ENCODE peak calls at places on chromosomes 7 and 10, in eight cellular contexts. W is NB4, P is SK-N-SH, V is HCT116, D is GM12878, L is A549, C is H1, Y is HepG2. K is an unnamed sample.

GRCh38 chr7:100719523-100720319 is 547 bp upstream of the EPO start:
- DNase-seq in W (peak; percentile 50), P (no peak), V (no peak), D (no peak), L (peak; percentile 64), C (no peak), Y (peak; percentile 75), K (no peak)

GRCh38 chr7:54859545-54859944 is 100.5 kb upstream of the SEC61G start:
- DNase-seq in W (no peak), P (no peak), V (no peak), D (no peak), L (no peak), C (no peak), Y (no peak), K (no peak)

GRCh38 chr7:14962778-14963177 is 60.2 kb upstream of the DGKB start:
- DNase-seq in W (no peak), P (no peak), V (no peak), D (no peak), L (no peak), C (no peak), Y (no peak), K (no peak)

GRCh38 chr7:139772837-139773236 is 5.0 kb downstream of the HIPK2 start:
- DNase-seq in W (peak; percentile 40), P (no peak), V (no peak), D (no peak), L (no peak), C (no peak), Y (no peak), K (no peak)

GRCh38 chr7:42587826-42588225 is 324.0 kb downstream of the C7orf25 start:
- DNase-seq in W (no peak), P (no peak), V (no peak), D (no peak), L (no peak), C (no peak), Y (no peak), K (no peak)

GRCh38 chr10:5905854-5906507 is 15.9 kb downstream of the FBH1 start:
- DNase-seq in W (no peak), P (no peak), V (no peak), D (no peak), L (no peak), C (no peak), Y (no peak), K (no peak)

GRCh38 chr7:23106491-23106800 is 861 bp downstream of the KLHL7 start:
- DNase-seq in W (no peak), P (peak; percentile 64), V (no peak), D (no peak), L (no peak), C (no peak), Y (no peak), K (no peak)

GRCh38 chr7:94649313-94649924 is 6.5 kb downstream of the SGCE start:
- DNase-seq in W (no peak), P (no peak), V (no peak), D (no peak), L (no peak), C (no peak), Y (no peak), K (no peak)

DNA sequence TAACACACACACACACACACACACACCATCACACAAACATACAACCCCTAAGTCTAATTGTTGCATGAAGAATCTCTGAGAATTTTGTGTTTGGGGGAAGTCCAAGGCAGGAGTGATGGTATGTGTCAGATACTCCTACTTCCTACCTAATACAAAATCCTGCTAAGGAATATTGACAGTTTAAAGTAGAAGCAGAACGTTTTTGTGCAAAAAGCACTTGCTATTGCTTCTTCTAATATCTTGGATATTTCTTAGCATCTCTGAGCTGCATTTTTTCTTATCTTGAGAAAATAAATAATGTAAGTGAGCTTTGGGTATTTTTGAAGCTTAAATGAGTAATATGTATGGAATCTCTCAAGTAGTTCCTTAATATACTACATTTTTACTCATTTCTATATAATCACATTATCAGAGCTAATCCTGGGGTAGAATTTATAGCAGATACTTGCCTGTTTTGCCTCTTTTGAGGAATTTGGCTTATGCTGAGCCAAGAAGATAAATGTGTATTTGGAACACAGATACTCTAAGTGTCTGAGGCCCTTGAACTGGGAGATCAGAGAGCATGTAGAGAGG is 212.3 kb downstream of the DKK1 start:
- DNase-seq in W (no peak), P (no peak), V (no peak), D (no peak), L (no peak), C (no peak), Y (no peak), K (no peak)
- TF ChIP-seq MAX in W (no peak), P (no peak), V (no peak), D (no peak), L (no peak), C (no peak), Y (no peak), K (no peak)

GRCh38 chr10:81031774-81032173 is 494.1 kb downstream of the SH2D4B start:
- DNase-seq in W (no peak), P (no peak), V (no peak), D (peak; percentile 40), L (no peak), C (no peak), Y (no peak), K (no peak)
- TF ChIP-seq MAX in W (no peak), P (no peak), V (no peak), D (no peak), L (no peak), C (no peak), Y (no peak), K (no peak)

GRCh38 chr7:44313621-44314031 is 11.8 kb downstream of the CAMK2B start:
- DNase-seq in W (no peak), P (no peak), V (no peak), D (no peak), L (no peak), C (no peak), Y (no peak), K (no peak)
- TF ChIP-seq MAX in W (no peak), P (no peak), V (no peak), D (no peak), L (no peak), C (no peak), Y (no peak), K (no peak)

GRCh38 chr7:116591202-116592040 is 66.6 kb downstream of the CAV1 start:
- DNase-seq in W (peak; percentile 20), P (peak; percentile 11), V (peak; percentile 45), D (no peak), L (peak; percentile 42), C (no peak), Y (no peak), K (no peak)

GRCh38 chr7:116585967-116586366 is 61.1 kb downstream of the CAV1 start:
- DNase-seq in W (no peak), P (no peak), V (no peak), D (no peak), L (no peak), C (no peak), Y (no peak), K (no peak)

GRCh38 chr7:116588641-116589594 is 64.1 kb downstream of the CAV1 start:
- DNase-seq in W (peak; percentile 62), P (peak; percentile 21), V (peak; percentile 44), D (no peak), L (peak; percentile 63), C (no peak), Y (peak; percentile 40), K (no peak)

GRCh38 chr7:116585392-116585791 is 60.6 kb downstream of the CAV1 start:
- DNase-seq in W (no peak), P (no peak), V (no peak), D (no peak), L (no peak), C (no peak), Y (no peak), K (no peak)

DNA sequence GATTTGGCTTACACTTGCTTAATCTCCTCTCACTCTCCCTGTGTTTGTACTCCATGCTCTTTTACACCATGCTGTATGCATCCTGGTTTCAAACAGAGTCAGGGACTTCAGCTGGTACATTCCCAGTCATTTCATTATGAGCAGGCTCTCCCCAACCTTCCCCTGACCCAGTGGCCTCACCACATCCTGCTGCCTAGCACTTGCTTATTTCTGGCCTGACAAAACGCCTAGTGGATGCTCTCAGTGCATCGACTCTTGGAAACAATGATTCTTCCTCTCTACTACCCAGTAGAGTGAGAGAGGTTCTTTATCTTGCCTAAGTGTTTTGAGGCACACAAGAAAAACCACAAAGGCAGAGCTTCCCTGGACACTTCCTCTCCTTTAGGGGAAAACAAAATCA is 63.4 kb downstream of the CAV1 start:
- DNase-seq in W (peak; percentile 8), P (no peak), V (no peak), D (no peak), L (no peak), C (no peak), Y (no peak), K (no peak)
- TF ChIP-seq MAX in W (no peak), P (peak; percentile 39), V (no peak), D (no peak), L (no peak), C (no peak), Y (no peak), K (no peak)

GRCh38 chr7:144032483-144032882 is 16.3 kb upstream of the OR2A5 start:
- DNase-seq in W (no peak), P (no peak), V (no peak), D (no peak), L (no peak), C (no peak), Y (peak; percentile 35), K (no peak)
- TF ChIP-seq MAX in W (no peak), P (no peak), V (no peak), D (no peak), L (no peak), C (no peak), Y (no peak), K (no peak)

DNA sequence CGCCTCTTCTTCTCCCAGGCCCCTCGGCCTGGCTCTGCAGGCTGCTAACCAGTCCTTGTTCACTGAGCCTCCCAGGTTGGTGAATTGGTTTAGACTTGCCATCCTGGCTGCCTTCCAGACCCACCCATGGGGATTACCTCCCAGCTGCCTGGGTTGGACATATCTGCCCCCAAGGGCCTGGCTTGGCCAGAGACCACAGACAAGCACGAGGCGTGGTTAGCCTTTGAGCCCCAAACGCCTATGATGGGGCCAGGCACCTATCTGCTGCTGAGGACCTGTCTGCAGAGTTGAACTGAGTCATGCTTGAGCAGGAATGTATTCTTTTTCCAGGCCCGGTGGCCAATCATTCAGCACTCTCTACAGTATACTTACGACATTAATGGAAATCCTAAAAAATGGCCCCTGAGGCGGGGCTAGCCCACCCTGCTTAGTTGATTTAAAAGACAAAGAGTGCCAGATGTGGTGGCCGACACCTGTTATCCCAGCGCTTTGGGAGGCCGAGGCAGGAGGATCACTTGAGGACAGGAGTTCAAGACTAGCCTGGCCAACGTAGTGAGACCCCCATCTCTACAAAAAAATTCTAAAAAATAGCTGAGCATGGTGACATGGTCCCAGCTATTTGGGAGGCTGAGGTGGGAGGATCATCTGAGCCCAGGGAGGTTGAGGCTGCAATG is 361.5 kb downstream of the FRMD4A start:
- DNase-seq in W (no peak), P (no peak), V (no peak), D (no peak), L (no peak), C (no peak), Y (no peak), K (no peak)
- TF ChIP-seq MAX in W (no peak), P (no peak), V (no peak), D (no peak), L (no peak), C (no peak), Y (no peak), K (no peak)